ENCODE peak calls at places on chromosomes 5 and 9, in four cellular contexts. K is GM23338, X is pancreas, H is heart right ventricle. N is an unnamed sample.
A peak's percentile ranks its signal among the peaks of the same experiment; 100 is the strongest.

GRCh38 chr5:157059093-157059539 is at the start of gene HAVCR1:
- ATAC-seq in X (peak; percentile 75), K (no peak), H (no peak), N (no peak)

GRCh38 chr5:40514986-40515385 is 164.7 kb upstream of the PTGER4 start:
- ATAC-seq in H (no peak), X (no peak), K (no peak), N (no peak)

GRCh38 chr5:139481122-139481533 is 1.4 kb downstream of the STING1 start:
- ATAC-seq in K (no peak), H (peak; percentile 10), X (no peak), N (peak; percentile 41)

GRCh38 chr9:131323629-131324028 is 34.1 kb downstream of the PLPP7 start:
- ATAC-seq in X (peak; percentile 99), H (no peak), K (no peak), N (no peak)

GRCh38 chr5:100723229-100723628 is 179.9 kb downstream of the ST8SIA4 start:
- ATAC-seq in X (no peak), H (no peak), K (no peak), N (no peak)

GRCh38 chr5:143812085-143812705 is at the start of gene HMHB1:
- ATAC-seq in X (no peak), K (no peak), H (peak; percentile 48), N (no peak)

GRCh38 chr9:68547417-68547816 is 6.7 kb upstream of the TMEM252 start:
- ATAC-seq in X (no peak), K (no peak), H (peak; percentile 49), N (no peak)

GRCh38 chr9:98541684-98542230 is 167.0 kb downstream of the GABBR2 start:
- ATAC-seq in K (no peak), X (no peak), H (no peak), N (no peak)

GRCh38 chr9:99104459-99105151 is at the start of gene TGFBR1:
- ATAC-seq in H (peak; percentile 94), X (peak; percentile 95), K (peak; percentile 93), N (peak; percentile 95)

GRCh38 chr9:123028136-123028535 is 5.3 kb upstream of the GPR21 start:
- ATAC-seq in H (no peak), X (no peak), K (no peak), N (no peak)

GRCh38 chr5:68068204-68068603 is 147.4 kb upstream of the PIK3R1 start:
- ATAC-seq in X (no peak), K (no peak), H (peak; percentile 63), N (no peak)

GRCh38 chr5:27996665-27997064 is 958.3 kb upstream of the CDH9 start:
- ATAC-seq in X (no peak), K (no peak), H (no peak), N (no peak)

GRCh38 chr9:40914772-40915659 is 213.5 kb downstream of the FOXD4L6 start:
- ATAC-seq in H (no peak), X (no peak), K (no peak), N (peak; percentile 31)

GRCh38 chr5:29304555-29304954 is 1888.9 kb upstream of the CDH6 start:
- ATAC-seq in K (no peak), X (no peak), H (no peak), N (no peak)

GRCh38 chr5:148913985-148914421 is 87.6 kb downstream of the ADRB2 start:
- ATAC-seq in H (peak; percentile 41), X (no peak), K (no peak), N (no peak)

GRCh38 chr5:148381906-148382305 is 1.9 kb upstream of the FBXO38 start:
- ATAC-seq in H (no peak), X (no peak), K (no peak), N (no peak)

GRCh38 chr9:133526721-133527321 is 2.1 kb upstream of the MYMK start:
- ATAC-seq in H (no peak), K (peak; percentile 48), X (no peak), N (no peak)

GRCh38 chr5:86999951-87000350 is 267.7 kb upstream of the RASA1 start:
- ATAC-seq in X (no peak), H (no peak), K (no peak), N (no peak)
- H3K4me3 ChIP-seq in X (no peak overlapping the region), H (no peak overlapping the region), K (no peak overlapping the region), N (no peak overlapping the region)

GRCh38 chr9:129496187-129497063 is 124.5 kb downstream of the C9orf50 start:
- ATAC-seq in H (peak; percentile 79), X (peak; percentile 53), K (peak; percentile 61), N (peak; percentile 83)
- H3K4me1 ChIP-seq in H (peaks cover 55% of the 10 kb centered on the region), X (peaks cover 34% of the 10 kb centered on the region), K (peaks cover 31% of the 10 kb centered on the region), N (peaks cover 3% of the 10 kb centered on the region)

GRCh38 chr9:134989206-134990065 is 71.7 kb upstream of the FCN1 start:
- ATAC-seq in K (no peak), X (no peak), H (no peak), N (no peak)

GRCh38 chr9:134993996-134994720 is 76.4 kb upstream of the FCN1 start:
- ATAC-seq in X (no peak), K (no peak), H (no peak), N (no peak)

GRCh38 chr9:134992755-134993124 is 75.0 kb upstream of the FCN1 start:
- ATAC-seq in H (peak; percentile 38), X (no peak), K (no peak), N (peak; percentile 48)

GRCh38 chr9:134993416-134993815 is 75.7 kb upstream of the FCN1 start:
- ATAC-seq in H (no peak), K (no peak), X (no peak), N (no peak)

DNA sequence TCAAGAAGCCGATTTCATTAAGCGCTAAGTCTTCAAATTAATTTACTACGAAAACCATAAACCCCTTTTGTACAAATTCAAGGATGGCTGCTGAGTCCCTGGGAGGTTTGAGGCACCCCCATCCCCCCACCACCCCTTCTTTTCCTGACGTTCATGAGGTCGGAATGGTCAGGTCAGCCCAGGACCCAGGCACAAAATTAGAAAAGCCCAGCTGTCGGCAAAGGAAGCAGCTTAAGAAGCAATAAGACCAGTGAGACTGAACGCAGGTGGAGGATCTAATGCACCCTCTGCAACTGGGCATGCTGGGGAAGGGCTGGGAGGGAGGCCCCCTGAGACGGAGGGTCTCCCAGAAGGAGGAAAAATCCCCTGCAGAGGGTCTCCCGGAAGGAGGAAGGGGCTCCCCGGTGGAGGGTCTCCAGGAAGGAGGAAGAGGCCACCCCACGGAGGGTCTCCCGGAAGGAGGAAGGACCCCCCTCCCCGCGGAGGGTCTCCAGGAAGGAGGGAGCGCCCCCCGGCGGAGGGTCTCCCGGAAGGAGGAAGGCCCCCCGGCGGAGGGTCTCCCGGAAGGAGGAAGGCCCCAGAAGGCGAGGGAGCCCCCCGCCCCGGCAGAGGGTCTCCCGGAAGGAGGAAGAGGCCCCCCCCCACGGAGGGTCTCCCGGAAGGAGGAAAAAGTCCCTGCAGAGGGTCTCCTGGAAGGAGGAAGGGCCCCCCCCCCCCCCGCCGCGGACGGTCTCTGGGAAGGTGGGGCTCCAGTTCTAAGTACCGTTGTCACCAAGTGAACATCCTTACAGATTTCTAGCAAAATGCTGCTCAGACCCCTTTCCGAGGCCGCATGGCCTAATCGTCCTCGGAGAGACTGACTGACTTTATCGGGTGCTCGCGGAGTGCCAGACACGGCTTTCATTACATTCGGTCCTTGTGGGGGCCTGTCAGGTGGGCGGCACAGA is 74.4 kb upstream of the FCN1 start:
- ATAC-seq in X (no peak), K (no peak), H (no peak), N (no peak)
- H3K4me3 ChIP-seq in X (no peak overlapping the region), K (no peak overlapping the region), H (no peak overlapping the region), N (no peak overlapping the region)

DNA sequence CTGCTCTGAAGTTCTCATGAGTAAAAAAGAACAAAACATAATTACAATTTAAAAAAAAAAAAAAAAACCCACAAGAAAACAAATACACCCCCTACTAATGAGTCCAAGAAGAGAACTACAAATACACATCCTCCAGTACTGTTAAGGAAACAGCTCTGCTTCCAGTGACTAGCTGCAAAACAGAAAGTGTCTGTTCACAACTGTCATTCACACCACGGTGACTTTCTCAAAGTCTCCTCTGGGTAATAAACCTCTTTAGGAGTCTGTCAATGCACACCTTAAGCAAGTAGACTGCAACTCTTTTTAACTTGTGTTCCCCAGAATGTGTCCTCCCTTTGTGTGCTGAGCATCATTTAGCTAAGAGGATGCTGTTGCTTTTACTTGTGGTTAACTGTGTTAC is 6.2 kb downstream of the REEP5 start:
- ATAC-seq in K (no peak), X (no peak), H (no peak), N (no peak)
- H3K4me1 ChIP-seq in K (peaks cover 4% of the 10 kb centered on the region), X (peaks cover 27% of the 10 kb centered on the region), H (peaks cover 61% of the 10 kb centered on the region), N (peaks cover 5% of the 10 kb centered on the region)

N was measured in gastroesophageal sphincter.